ENCODE peak calls at places on chromosomes 6 and 20, in nine cellular contexts. C, G, U, K, I, D, F, H and J are unnamed samples.

GRCh38 chr6:169820358-169820757 is 68.9 kb downstream of the ERMARD start:
- DNase-seq in H (no peak), D (no peak), U (no peak), C (no peak), I (no peak), G (no peak), F (no peak), K (no peak), J (no peak)

GRCh38 chr6:14858808-14859207 is 387.1 kb upstream of the JARID2 start:
- DNase-seq in H (no peak), K (no peak), G (no peak), D (no peak), C (no peak), F (no peak), I (no peak), U (no peak), J (no peak)

GRCh38 chr6:142757827-142758226 is 187.1 kb downstream of the HIVEP2 start:
- DNase-seq in F (no peak), K (no peak), C (no peak), H (no peak), I (no peak), G (no peak), D (no peak), U (no peak), J (no peak)

GRCh38 chr20:22757424-22758189 is 173.2 kb upstream of the FOXA2 start:
- DNase-seq in C (no peak), I (no peak), F (no peak), K (no peak), G (no peak), U (no peak), D (no peak), H (no peak), J (no peak)

GRCh38 chr6:37047933-37048850 is 42.7 kb downstream of the FGD2 start:
- DNase-seq in F (no peak), D (no peak), I (no peak), C (no peak), K (no peak), H (no peak), U (no peak), G (no peak), J (no peak)

GRCh38 chr6:169950558-169950957 is 199.1 kb downstream of the ERMARD start:
- DNase-seq in D (no peak), C (peak), K (no peak), F (no peak), U (no peak), I (no peak), G (peak), H (peak), J (no peak)

GRCh38 chr6:37576336-37576737 is 76.6 kb upstream of the CCDC167 start:
- DNase-seq in D (no peak), H (peak), I (no peak), F (no peak), C (peak), U (no peak), K (peak), G (peak), J (no peak)

GRCh38 chr6:33763483-33763882 is 16.8 kb upstream of the IP6K3 start:
- DNase-seq in F (no peak), I (no peak), G (peak), C (no peak), U (no peak), D (no peak), H (no peak), K (no peak), J (no peak)

GRCh38 chr6:105038259-105038658 is 81.4 kb downstream of the LIN28B start:
- DNase-seq in U (no peak), D (no peak), I (no peak), H (no peak), F (no peak), G (no peak), K (no peak), C (peak), J (no peak)

DNA sequence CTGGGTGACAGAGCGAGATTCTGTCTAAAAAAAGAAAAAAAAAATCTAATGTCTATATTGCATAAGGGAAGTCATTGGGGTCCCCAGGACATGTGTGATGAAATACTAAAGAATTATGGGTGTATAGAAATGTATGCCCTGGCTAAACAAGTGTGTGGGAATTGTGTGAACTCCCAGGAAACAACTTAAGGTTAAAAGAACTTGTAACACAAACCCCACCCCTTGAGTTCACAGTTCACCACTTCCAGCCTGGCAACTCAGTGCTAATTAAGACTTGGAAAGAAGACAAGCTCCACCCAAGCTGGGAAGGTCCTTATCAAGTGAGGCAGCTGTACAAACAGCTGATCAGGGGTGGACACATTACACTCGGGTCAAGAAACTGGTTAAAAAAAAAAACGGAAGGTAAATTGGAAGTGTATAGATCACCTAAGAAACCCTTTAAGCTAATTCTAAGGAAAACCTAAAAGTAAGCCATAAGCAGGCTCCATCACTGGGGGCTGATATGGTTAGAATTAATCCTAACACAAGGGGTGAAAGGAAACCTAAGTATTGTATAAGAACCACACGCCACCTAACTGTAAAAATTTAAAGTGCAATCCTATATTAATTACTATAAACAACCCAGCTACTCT is 25.2 kb downstream of the HLA-A start:
- DNase-seq in F (no peak), H (no peak), G (peak), C (peak), U (peak), I (no peak), D (no peak), K (peak), J (no peak)
- TF ChIP-seq CTCF in F (no peak), H (no peak), G (peak), C (peak), U (peak), I (no peak), D (no peak), K (no peak), J (no peak)

DNA sequence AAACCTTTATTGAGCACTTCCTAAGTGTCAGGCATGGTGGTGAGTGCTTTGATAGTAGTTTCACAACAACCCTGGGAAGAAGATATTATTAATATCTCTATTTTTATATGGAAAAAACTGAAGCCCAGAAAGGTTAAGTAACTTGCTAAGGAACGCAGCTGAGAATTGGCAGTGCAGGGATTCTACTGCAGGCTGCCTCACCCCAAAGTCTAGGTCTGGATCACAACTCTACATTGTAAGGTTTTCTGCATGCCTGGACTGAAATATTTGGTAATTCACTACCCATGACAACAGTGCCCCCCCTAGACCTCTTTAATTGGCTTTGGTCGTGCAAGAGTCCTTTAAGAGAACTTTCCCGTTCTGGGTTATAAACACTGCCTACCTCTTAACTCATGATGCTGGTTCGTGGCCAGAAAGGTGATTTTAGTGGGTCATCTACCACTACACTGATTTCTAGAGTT is 67.1 kb upstream of the KCNQ5 start:
- DNase-seq in G (peak), I (no peak), D (peak), C (no peak), F (no peak), U (no peak), H (no peak), K (no peak), J (no peak)
- TF ChIP-seq CTCF in G (no peak), I (no peak), D (no peak), C (no peak), F (no peak), U (no peak), H (no peak), K (no peak), J (no peak)

GRCh38 chr6:125966569-125966968 is 10.0 kb downstream of the HINT3 start:
- DNase-seq in I (no peak), K (no peak), F (no peak), U (no peak), H (no peak), D (no peak), C (no peak), G (no peak), J (no peak)
- TF ChIP-seq CTCF in I (no peak), K (no peak), F (no peak), U (no peak), H (no peak), D (no peak), C (no peak), G (no peak), J (no peak)

GRCh38 chr6:74931567-74931966 is 274.3 kb downstream of the COL12A1 start:
- DNase-seq in K (no peak), H (peak), U (no peak), I (no peak), F (no peak), G (peak), D (peak), C (peak), J (no peak)

GRCh38 chr6:74927299-74927698 is 278.6 kb downstream of the COL12A1 start:
- DNase-seq in C (peak), F (no peak), I (no peak), H (no peak), G (no peak), D (no peak), K (no peak), U (no peak), J (no peak)

GRCh38 chr6:74928203-74928602 is 277.6 kb downstream of the COL12A1 start:
- DNase-seq in H (no peak), I (no peak), K (no peak), U (no peak), G (no peak), F (no peak), C (no peak), D (no peak), J (no peak)

DNA sequence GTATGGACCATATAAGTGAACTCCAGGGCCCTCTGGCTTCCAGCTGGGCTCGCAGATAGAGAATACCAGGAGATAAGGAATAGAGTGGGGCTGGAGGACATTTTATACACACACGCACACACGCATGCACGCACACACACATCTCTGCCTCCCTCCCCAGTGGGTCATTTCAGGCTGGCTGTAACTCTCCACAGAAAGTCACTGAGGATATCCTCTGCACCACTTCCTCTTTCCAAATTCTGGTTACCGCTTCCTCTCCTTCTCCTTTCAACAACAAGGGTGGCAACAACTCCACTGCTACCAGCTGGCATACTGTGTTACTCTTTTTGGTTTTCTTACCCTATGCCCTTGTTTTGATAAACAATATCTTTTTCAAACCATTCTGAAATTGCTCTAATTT is 280.2 kb downstream of the COL12A1 start:
- DNase-seq in H (no peak), F (no peak), C (no peak), U (no peak), I (no peak), K (no peak), G (no peak), D (no peak), J (no peak)
- TF ChIP-seq CTCF in H (no peak), F (no peak), C (no peak), U (no peak), I (no peak), K (no peak), G (no peak), D (no peak), J (no peak)